ENCODE peak calls at places on chromosomes 2 and 18, in ten cellular contexts. D is EH; O is RWPE1; T is GM23338; P is activated CD4-positive, alpha-beta T cell treated with anti-CD3 and anti-CD28 coated beads, Interleukin-2, amount 10 ng/mL, durations not matched to agents 7 days and 5 days; E is ecto neural progenitor cell; I is cerebellum; K is SJSA1; W is GF-D8; Z is NCI-H2081. Y is an unnamed sample.

GRCh38 chr2:224887159-224887558 is 155.1 kb downstream of the DOCK10 start:
- DNase-seq in D (peak; percentile 90), O (no peak), T (no peak), P (no peak), E (no peak), I (no peak), K (no peak), W (no peak), Z (no peak), Y (no peak)

GRCh38 chr2:168189835-168190426 is 57.5 kb downstream of the STK39 start:
- DNase-seq in D (peak; percentile 78), O (peak; percentile 81), T (no peak), P (no peak), E (no peak), I (no peak), K (peak; percentile 46), W (no peak), Z (no peak), Y (no peak)

GRCh38 chr18:59662008-59662701 is 35.1 kb downstream of the CCBE1 start:
- DNase-seq in D (peak; percentile 66), O (peak; percentile 64), T (no peak), P (no peak), E (no peak), I (no peak), K (no peak), W (no peak), Z (peak; percentile 63), Y (no peak)

GRCh38 chr2:144937066-144937465 is 417.1 kb upstream of the ZEB2 start:
- DNase-seq in D (no peak), O (no peak), T (no peak), P (no peak), E (no peak), I (no peak), K (no peak), W (no peak), Z (no peak), Y (no peak)

GRCh38 chr2:128422571-128422970 is 103.9 kb upstream of the HS6ST1 start:
- DNase-seq in D (peak; percentile 99), O (peak; percentile 38), T (no peak), P (no peak), E (no peak), I (no peak), K (peak; percentile 64), W (no peak), Z (no peak), Y (peak; percentile 46)

GRCh38 chr2:99701503-99701902 is 211.7 kb upstream of the REV1 start:
- DNase-seq in D (peak; percentile 38), O (peak; percentile 26), T (peak; percentile 11), P (no peak), E (no peak), I (no peak), K (no peak), W (no peak), Z (no peak), Y (peak; percentile 5)

GRCh38 chr2:219294356-219295351 is 14.5 kb downstream of the PTPRN start:
- DNase-seq in D (peak; percentile 74), O (peak; percentile 84), T (peak; percentile 92), P (peak; percentile 88), E (peak; percentile 92), I (peak; percentile 92), K (peak; percentile 78), W (peak; percentile 21), Z (peak; percentile 82), Y (peak; percentile 94)

GRCh38 chr2:239805043-239805329 is 220.2 kb downstream of the NDUFA10 start:
- DNase-seq in D (no peak), O (no peak), T (no peak), P (no peak), E (peak; percentile 39), I (no peak), K (peak; percentile 33), W (no peak), Z (no peak), Y (peak; percentile 77)

GRCh38 chr2:216777637-216778273 is 82.1 kb downstream of the TNP1 start:
- DNase-seq in D (peak; percentile 71), O (peak; percentile 81), T (peak; percentile 96), P (peak; percentile 66), E (peak; percentile 55), I (no peak), K (peak; percentile 56), W (peak; percentile 13), Z (peak; percentile 95), Y (no peak)

GRCh38 chr2:212766921-212767320 is 228.3 kb upstream of the ERBB4 start:
- DNase-seq in D (peak; percentile 4), O (no peak), T (no peak), P (no peak), E (no peak), I (no peak), K (no peak), W (no peak), Z (peak; percentile 92), Y (no peak)

GRCh38 chr2:101145406-101145805 is 5.8 kb downstream of the TBC1D8 start:
- DNase-seq in D (peak; percentile 24), O (peak; percentile 62), T (peak; percentile 43), P (no peak), E (no peak), I (no peak), K (no peak), W (no peak), Z (peak; percentile 34), Y (no peak)

GRCh38 chr2:2699117-2699497 is 368.0 kb upstream of the MYT1L start:
- DNase-seq in D (no peak), O (no peak), T (peak; percentile 38), P (no peak), E (no peak), I (no peak), K (no peak), W (no peak), Z (peak; percentile 43), Y (no peak)

GRCh38 chr2:29261003-29261402 is 145.8 kb downstream of the CLIP4 start:
- DNase-seq in D (no peak), O (no peak), T (no peak), P (no peak), E (no peak), I (no peak), K (no peak), W (no peak), Z (no peak), Y (no peak)

GRCh38 chr2:196167666-196168065 is 3.7 kb downstream of the STK17B start:
- DNase-seq in D (peak; percentile 43), O (no peak), T (peak; percentile 60), P (no peak), E (no peak), I (no peak), K (no peak), W (no peak), Z (no peak), Y (no peak)

GRCh38 chr2:176105727-176106635 is 1.1 kb upstream of the HOXD11 start:
- DNase-seq in D (peak; percentile 16), O (no peak), T (peak; percentile 20), P (no peak), E (no peak), I (no peak), K (no peak), W (no peak), Z (no peak), Y (no peak)

GRCh38 chr18:6111726-6112125 is 216.4 kb upstream of the TMEM200C start:
- DNase-seq in D (no peak), O (no peak), T (no peak), P (no peak), E (no peak), I (no peak), K (no peak), W (no peak), Z (no peak), Y (no peak)

GRCh38 chr2:123245156-123245555 is 779.9 kb upstream of the CNTNAP5 start:
- DNase-seq in D (no peak), O (no peak), T (no peak), P (no peak), E (no peak), I (no peak), K (no peak), W (no peak), Z (no peak), Y (no peak)

GRCh38 chr2:216657963-216658362 is 24.7 kb downstream of the IGFBP2 start:
- DNase-seq in D (no peak), O (no peak), T (no peak), P (no peak), E (no peak), I (no peak), K (no peak), W (no peak), Z (no peak), Y (no peak)

GRCh38 chr2:58633576-58634365 is 392.6 kb upstream of the FANCL start:
- DNase-seq in D (peak; percentile 46), O (peak; percentile 61), T (no peak), P (no peak), E (no peak), I (no peak), K (no peak), W (no peak), Z (no peak), Y (no peak)

GRCh38 chr18:46733872-46734271 is 23.0 kb downstream of the ST8SIA5 start:
- DNase-seq in D (no peak), O (no peak), T (no peak), P (no peak), E (no peak), I (no peak), K (no peak), W (no peak), Z (no peak), Y (peak; percentile 67)

GRCh38 chr2:23994567-23994966 is 15.3 kb upstream of the MFSD2B start:
- DNase-seq in D (no peak), O (no peak), T (no peak), P (no peak), E (no peak), I (no peak), K (no peak), W (no peak), Z (no peak), Y (no peak)

GRCh38 chr18:5868218-5868904 is 27.0 kb downstream of the TMEM200C start:
- DNase-seq in D (peak; percentile 81), O (peak; percentile 30), T (peak; percentile 95), P (peak; percentile 59), E (peak; percentile 80), I (peak; percentile 33), K (peak; percentile 81), W (peak; percentile 26), Z (peak; percentile 74), Y (peak; percentile 89)

GRCh38 chr2:36361396-36361795 is 5.8 kb downstream of the CRIM1 start:
- DNase-seq in D (peak; percentile 68), O (no peak), T (no peak), P (no peak), E (no peak), I (no peak), K (no peak), W (no peak), Z (no peak), Y (no peak)

GRCh38 chr18:65901522-65901921 is 150.7 kb downstream of the CDH7 start:
- DNase-seq in D (no peak), O (no peak), T (no peak), P (no peak), E (no peak), I (no peak), K (no peak), W (no peak), Z (no peak), Y (no peak)

GRCh38 chr2:110678457-110679336 is 834 bp upstream of the BUB1 start:
- DNase-seq in D (peak; percentile 47), O (peak; percentile 34), T (peak; percentile 46), P (peak; percentile 20), E (peak; percentile 63), I (peak; percentile 16), K (no peak), W (peak; percentile 26), Z (peak; percentile 16), Y (no peak)

GRCh38 chr18:49613141-49613641 is 51.3 kb downstream of the LIPG start:
- DNase-seq in D (no peak), O (no peak), T (peak; percentile 88), P (no peak), E (peak; percentile 82), I (no peak), K (no peak), W (no peak), Z (peak; percentile 35), Y (peak; percentile 54)

GRCh38 chr2:180715044-180715443 is 265.4 kb upstream of the UBE2E3 start:
- DNase-seq in D (no peak), O (no peak), T (no peak), P (no peak), E (no peak), I (no peak), K (no peak), W (no peak), Z (peak; percentile 82), Y (no peak)

GRCh38 chr2:62672601-62673000 is 32.9 kb upstream of the EHBP1 start:
- DNase-seq in D (peak; percentile 94), O (no peak), T (peak; percentile 88), P (no peak), E (peak; percentile 65), I (no peak), K (peak; percentile 90), W (no peak), Z (no peak), Y (no peak)

Y was measured in osteocyte.